ENCODE peak calls at places on chromosomes 4 and X, in four cellular contexts. One of them, this sample, is unnamed.

GRCh38 chrX:12791253-12792228 is at the start of gene PRPS2:
- DNase-seq in RKO: peak
- DNase-seq in hepatic stellate cell: peak
- DNase-seq in activated T-helper 1 cell treated with anti-CD3 and anti-CD28 coated beads, Interleukin-2, amount 50 U/mL, for 16 hours: peak
- DNase-seq in this sample: peak

GRCh38 chr4:24910504-24910903 is 2.3 kb downstream of the CCDC149 start:
- DNase-seq in RKO: peak
- DNase-seq in hepatic stellate cell: no peak
- DNase-seq in activated T-helper 1 cell treated with anti-CD3 and anti-CD28 coated beads, Interleukin-2, amount 50 U/mL, for 16 hours: no peak
- DNase-seq in this sample: no peak

GRCh38 chr4:102826105-102826889 is 1.1 kb downstream of the UBE2D3 start:
- DNase-seq in RKO: no peak
- DNase-seq in hepatic stellate cell: no peak
- DNase-seq in activated T-helper 1 cell treated with anti-CD3 and anti-CD28 coated beads, Interleukin-2, amount 50 U/mL, for 16 hours: no peak
- DNase-seq in this sample: no peak

GRCh38 chrX:119654112-119654531 is 38.8 kb downstream of the SEPTIN6 start:
- DNase-seq in RKO: no peak
- DNase-seq in hepatic stellate cell: peak
- DNase-seq in activated T-helper 1 cell treated with anti-CD3 and anti-CD28 coated beads, Interleukin-2, amount 50 U/mL, for 16 hours: no peak
- DNase-seq in this sample: peak

GRCh38 chr4:101604976-101605375 is 185.6 kb upstream of the BANK1 start:
- DNase-seq in RKO: no peak
- DNase-seq in hepatic stellate cell: no peak
- DNase-seq in activated T-helper 1 cell treated with anti-CD3 and anti-CD28 coated beads, Interleukin-2, amount 50 U/mL, for 16 hours: no peak
- DNase-seq in this sample: no peak

GRCh38 chr4:16686195-16686594 is 212.2 kb downstream of the LDB2 start:
- DNase-seq in RKO: no peak
- DNase-seq in hepatic stellate cell: peak
- DNase-seq in activated T-helper 1 cell treated with anti-CD3 and anti-CD28 coated beads, Interleukin-2, amount 50 U/mL, for 16 hours: no peak
- DNase-seq in this sample: no peak

GRCh38 chr4:10106421-10107039 is 10.1 kb downstream of the WDR1 start:
- DNase-seq in RKO: peak
- DNase-seq in hepatic stellate cell: peak
- DNase-seq in activated T-helper 1 cell treated with anti-CD3 and anti-CD28 coated beads, Interleukin-2, amount 50 U/mL, for 16 hours: peak
- DNase-seq in this sample: no peak

GRCh38 chr4:2837904-2838496 is 5.6 kb upstream of the ADD1 start:
- DNase-seq in RKO: no peak
- DNase-seq in hepatic stellate cell: peak
- DNase-seq in activated T-helper 1 cell treated with anti-CD3 and anti-CD28 coated beads, Interleukin-2, amount 50 U/mL, for 16 hours: peak
- DNase-seq in this sample: no peak

GRCh38 chr4:180635276-180635675 is 1607.9 kb upstream of the TENM3 start:
- DNase-seq in RKO: no peak
- DNase-seq in hepatic stellate cell: no peak
- DNase-seq in activated T-helper 1 cell treated with anti-CD3 and anti-CD28 coated beads, Interleukin-2, amount 50 U/mL, for 16 hours: no peak
- DNase-seq in this sample: no peak

GRCh38 chr4:180852743-180853142 is 1390.5 kb upstream of the TENM3 start:
- DNase-seq in RKO: no peak
- DNase-seq in hepatic stellate cell: no peak
- DNase-seq in activated T-helper 1 cell treated with anti-CD3 and anti-CD28 coated beads, Interleukin-2, amount 50 U/mL, for 16 hours: no peak
- DNase-seq in this sample: no peak

GRCh38 chrX:107742754-107743191 is 32.8 kb downstream of the TSC22D3 start:
- DNase-seq in RKO: no peak
- DNase-seq in hepatic stellate cell: no peak
- DNase-seq in activated T-helper 1 cell treated with anti-CD3 and anti-CD28 coated beads, Interleukin-2, amount 50 U/mL, for 16 hours: no peak
- DNase-seq in this sample: no peak

GRCh38 chr4:138235419-138235952 is 6.7 kb downstream of the SLC7A11 start:
- DNase-seq in RKO: peak
- DNase-seq in hepatic stellate cell: peak
- DNase-seq in activated T-helper 1 cell treated with anti-CD3 and anti-CD28 coated beads, Interleukin-2, amount 50 U/mL, for 16 hours: no peak
- DNase-seq in this sample: no peak

GRCh38 chr4:88017516-88018302 is 10.3 kb downstream of the PKD2 start:
- DNase-seq in RKO: peak
- DNase-seq in hepatic stellate cell: peak
- DNase-seq in activated T-helper 1 cell treated with anti-CD3 and anti-CD28 coated beads, Interleukin-2, amount 50 U/mL, for 16 hours: no peak
- DNase-seq in this sample: no peak

This sample was measured in left ventricle myocardium inferior.